ENCODE peak calls at places on chromosomes 3 and 15, in five cellular contexts. L is right lobe of liver; D is heart left ventricle; Z is CD4-positive, alpha-beta memory T cell; R is esophagus muscularis mucosa. V is an unnamed sample. For H3K4me1, the result is how much of the 10 kb centered on the place peaks cover.

GRCh38 chr3:60027335-60027734 is 977.5 kb upstream of the CFAP20DC start:
- DNase-seq in L (no peak), Z (no peak), D (no peak), R (no peak), V (no peak)

GRCh38 chr15:58228708-58229107 is 90.5 kb downstream of the AQP9 start:
- DNase-seq in R (no peak), D (peak), L (no peak), Z (no peak), V (no peak)

GRCh38 chr3:159077860-159078259 is 276.0 kb downstream of the MFSD1 start:
- DNase-seq in R (no peak), L (no peak), D (no peak), Z (no peak), V (no peak)

GRCh38 chr15:28111552-28111951 is 12.4 kb upstream of the OCA2 start:
- DNase-seq in L (no peak), R (no peak), Z (no peak), D (no peak), V (peak)

GRCh38 chr3:161991901-161992300 is 495.3 kb downstream of the OTOL1 start:
- DNase-seq in L (no peak), R (no peak), Z (no peak), D (no peak), V (no peak)

GRCh38 chr15:40937762-40938529 is 8.8 kb downstream of the DLL4 start:
- DNase-seq in R (no peak), Z (no peak), L (no peak), D (no peak), V (no peak)

GRCh38 chr15:65088643-65089021 is 12.1 kb downstream of the KBTBD13 start:
- DNase-seq in L (peak), D (no peak), R (no peak), Z (no peak), V (no peak)

GRCh38 chr3:134934933-134935332 is 139.9 kb downstream of the EPHB1 start:
- DNase-seq in R (no peak), L (no peak), Z (no peak), D (no peak), V (no peak)

GRCh38 chr15:26590673-26591072 is 182.2 kb downstream of the GABRB3 start:
- DNase-seq in R (no peak), L (no peak), D (no peak), Z (no peak), V (no peak)

GRCh38 chr3:194381460-194381875 is 11.9 kb upstream of the LRRC15 start:
- DNase-seq in D (no peak), Z (no peak), R (no peak), L (peak), V (peak)

GRCh38 chr15:25860885-25861866 is 2.0 kb downstream of the ATP10A start:
- DNase-seq in R (no peak), L (no peak), D (no peak), Z (peak), V (no peak)

GRCh38 chr3:183275418-183275817 is 22.4 kb downstream of the B3GNT5 start:
- DNase-seq in D (no peak), Z (no peak), R (no peak), L (no peak), V (no peak)

GRCh38 chr3:155270485-155271342 is 22.8 kb downstream of the STRIT1 start:
- DNase-seq in L (no peak), Z (no peak), R (no peak), D (no peak), V (no peak)

GRCh38 chr3:192825191-192825590 is 92.5 kb downstream of the MB21D2 start:
- DNase-seq in R (no peak), D (no peak), Z (no peak), L (no peak), V (no peak)

GRCh38 chr15:95600367-95600766 is 730.1 kb upstream of the NR2F2 start:
- DNase-seq in Z (no peak), R (no peak), L (no peak), D (no peak), V (no peak)

GRCh38 chr3:119034256-119035013 is at the start of gene IGSF11:
- DNase-seq in R (no peak), D (peak), L (peak), Z (peak), V (peak)

GRCh38 chr15:84988909-84989644 is 7.4 kb downstream of the PDE8A start:
- DNase-seq in D (no peak), L (no peak), R (no peak), Z (no peak), V (no peak)

GRCh38 chr3:98528474-98529346 is 3.1 kb upstream of the GPR15 start:
- DNase-seq in L (no peak), R (no peak), D (no peak), Z (no peak), V (no peak)

GRCh38 chr3:51519848-51520247 is 18.7 kb upstream of the RAD54L2 start:
- DNase-seq in Z (no peak), R (no peak), L (no peak), D (no peak), V (peak)

GRCh38 chr3:111859061-111859973 is at the start of gene PHLDB2:
- DNase-seq in D (peak), R (no peak), Z (peak), L (peak), V (peak)

GRCh38 chr15:74208901-74209559 is 6.4 kb upstream of the STRA6 start:
- DNase-seq in R (no peak), Z (no peak), D (no peak), L (no peak), V (no peak)
- H3K4me1 ChIP-seq in R (under half), Z (under half), D (under half), L (under half), V (under half)

GRCh38 chr3:42164635-42165034 is 73.5 kb downstream of the TRAK1 start:
- DNase-seq in Z (no peak), L (no peak), R (no peak), D (no peak), V (no peak)
- H3K4me1 ChIP-seq in Z (under half), L (under half), R (half or more), D (under half), V (under half)

GRCh38 chr15:63986185-63986680 is 60.1 kb downstream of the DAPK2 start:
- DNase-seq in L (no peak), D (no peak), R (no peak), Z (no peak), V (peak)
- H3K4me1 ChIP-seq in L (under half), D (under half), R (under half), Z (under half), V (half or more)

DNA sequence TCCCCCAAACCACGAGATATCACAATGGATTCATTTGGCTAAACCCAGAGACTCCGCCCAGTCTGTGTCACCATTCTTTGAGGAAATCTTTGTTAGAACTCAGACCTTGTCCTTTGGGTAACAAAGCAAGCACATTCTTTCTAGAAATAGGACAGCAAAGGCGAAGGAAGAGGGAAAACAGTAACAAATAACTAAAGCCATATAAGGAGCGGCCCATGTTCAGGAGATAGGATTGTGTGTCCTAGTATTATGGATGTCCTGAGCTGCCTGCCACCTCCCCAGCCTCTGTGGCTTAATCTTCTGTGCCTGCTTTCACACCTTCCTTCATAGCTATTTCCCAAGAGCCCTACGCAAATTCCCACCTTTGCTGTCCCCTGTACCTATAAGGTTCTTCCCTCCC is 59.9 kb downstream of the UACA start:
- DNase-seq in Z (no peak), L (no peak), D (no peak), R (no peak), V (no peak)
- H3K4me1 ChIP-seq in Z (under half), L (under half), D (under half), R (under half), V (under half)

DNA sequence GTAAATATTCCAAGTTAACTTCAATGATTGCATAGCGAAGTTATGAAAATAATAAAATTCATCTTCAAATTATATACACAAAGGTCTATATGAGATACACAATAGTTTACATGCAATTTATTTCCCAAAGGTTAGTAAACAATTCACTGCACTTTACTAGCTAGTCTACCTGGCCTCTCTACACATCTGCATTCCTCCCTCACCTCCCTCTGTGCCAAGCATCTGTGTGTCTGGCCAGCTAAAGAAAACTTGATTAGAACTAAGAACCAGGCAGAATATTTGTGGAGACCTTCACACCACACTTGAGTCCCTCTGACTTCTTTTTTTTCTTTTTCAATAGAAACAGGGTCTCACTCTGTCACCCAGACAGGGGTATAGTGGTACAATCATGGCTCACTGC is 61.4 kb downstream of the LRRFIP2 start:
- DNase-seq in D (no peak), Z (no peak), L (no peak), R (no peak), V (no peak)
- H3K4me1 ChIP-seq in D (under half), Z (under half), L (under half), R (under half), V (under half)

GRCh38 chr3:168881804-168882203 is 781.7 kb downstream of the MECOM start:
- DNase-seq in Z (no peak), L (no peak), D (no peak), R (no peak), V (no peak)
- H3K4me1 ChIP-seq in Z (under half), L (under half), D (under half), R (under half), V (under half)